ENCODE peak calls at places on chromosome 2, in five cellular contexts. I, C, F, V and S are unnamed samples.
A peak's percentile ranks its signal among the peaks of the same experiment; 100 is the strongest.

GRCh38 chr2:111117666-111118454 is 2.9 kb upstream of the BCL2L11 start:
- DNase-seq in F (peak; percentile 77), C (no peak), I (peak; percentile 67), V (peak; percentile 34), S (peak; percentile 45)

GRCh38 chr2:189298481-189298880 is 118.9 kb upstream of the COL5A2 start:
- DNase-seq in I (no peak), C (peak; percentile 74), V (no peak), F (peak; percentile 58), S (no peak)

GRCh38 chr2:241410739-241411176 is 54.7 kb downstream of the FARP2 start:
- DNase-seq in F (peak; percentile 87), C (no peak), V (no peak), I (no peak), S (peak; percentile 14)

GRCh38 chr2:82330104-82330503 is 2025.6 kb upstream of the LRRTM1 start:
- DNase-seq in C (no peak), F (no peak), V (no peak), I (no peak), S (no peak)

GRCh38 chr2:227479865-227480475 is 8.0 kb downstream of the AGFG1 start:
- DNase-seq in C (no peak), V (no peak), F (peak; percentile 58), I (no peak), S (peak; percentile 38)

GRCh38 chr2:70938580-70938938 is 2.9 kb downstream of the ATP6V1B1 start:
- DNase-seq in I (no peak), F (no peak), V (no peak), C (no peak), S (no peak)

GRCh38 chr2:5691659-5692529 is at the start of gene SOX11:
- DNase-seq in F (peak; percentile 95), V (peak; percentile 8), C (peak; percentile 80), I (peak; percentile 97), S (peak; percentile 68)

GRCh38 chr2:118185210-118186109 is 97.2 kb downstream of the INSIG2 start:
- DNase-seq in C (peak; percentile 38), F (peak; percentile 20), I (peak; percentile 61), V (peak; percentile 67), S (peak; percentile 19)

GRCh38 chr2:128786800-128787478 is 468.3 kb upstream of the HS6ST1 start:
- DNase-seq in V (no peak), C (no peak), F (peak; percentile 1), I (peak; percentile 12), S (no peak)

GRCh38 chr2:230893338-230893737 is 28.6 kb downstream of the ITM2C start:
- DNase-seq in I (no peak), F (no peak), C (no peak), V (no peak), S (no peak)

GRCh38 chr2:112749755-112750559 is 14.5 kb downstream of the CKAP2L start:
- DNase-seq in I (peak; percentile 74), F (peak; percentile 77), C (peak; percentile 46), V (peak; percentile 81), S (peak; percentile 59)

GRCh38 chr2:32825291-32825712 is 121.5 kb upstream of the LTBP1 start:
- DNase-seq in I (no peak), F (peak; percentile 25), V (no peak), C (no peak), S (no peak)

GRCh38 chr2:120867290-120868231 is 131.9 kb downstream of the GLI2 start:
- DNase-seq in I (no peak), V (no peak), C (no peak), F (peak; percentile 77), S (peak; percentile 72)

GRCh38 chr2:17190527-17190926 is 327.7 kb downstream of the RAD51AP2 start:
- DNase-seq in V (no peak), I (no peak), F (no peak), C (no peak), S (no peak)

GRCh38 chr2:120442923-120443571 is 97.1 kb downstream of the INHBB start:
- DNase-seq in I (no peak), F (no peak), C (no peak), V (peak; percentile 54), S (no peak)

GRCh38 chr2:128424806-128425205 is 106.1 kb upstream of the HS6ST1 start:
- DNase-seq in F (no peak), I (no peak), C (no peak), V (no peak), S (no peak)

GRCh38 chr2:179521944-179522343 is 257.3 kb upstream of the SESTD1 start:
- DNase-seq in I (no peak), V (no peak), C (no peak), F (no peak), S (no peak)

GRCh38 chr2:224369028-224369632 is 32.8 kb downstream of the FAM124B start:
- DNase-seq in F (peak; percentile 49), V (no peak), C (peak; percentile 58), I (peak; percentile 3), S (peak; percentile 29)

GRCh38 chr2:85413592-85414421 is 3.6 kb upstream of the CAPG start:
- DNase-seq in F (peak; percentile 46), V (peak; percentile 78), C (no peak), I (peak; percentile 30), S (no peak)

GRCh38 chr2:239148495-239149200 is 252.2 kb downstream of the HDAC4 start:
- DNase-seq in C (no peak), F (no peak), V (no peak), I (no peak), S (no peak)

GRCh38 chr2:86052676-86053075 is 53.0 kb downstream of the POLR1A start:
- DNase-seq in C (no peak), V (no peak), F (no peak), I (no peak), S (no peak)